ENCODE peak calls at places on chromosomes 1 and 21, in four cellular contexts. E is transverse colon, S is heart left ventricle, D is H9. N is an unnamed sample.
A peak's percentile ranks its signal among the peaks of the same experiment; 100 is the strongest.

GRCh38 chr1:162605225-162605927 is 26.9 kb upstream of the DDR2 start:
- DNase-seq in S (no peak), D (no peak), E (no peak), N (no peak)

GRCh38 chr1:217721692-217722091 is 90.5 kb downstream of the SPATA17 start:
- DNase-seq in E (no peak), D (no peak), S (no peak), N (no peak)

GRCh38 chr1:26297057-26297790 is 9.2 kb downstream of the UBXN11 start:
- DNase-seq in S (no peak), E (no peak), D (no peak), N (no peak)

GRCh38 chr1:159492575-159493323 is 43.1 kb downstream of the OR10J5 start:
- DNase-seq in S (no peak), E (no peak), D (no peak), N (no peak)

GRCh38 chr1:59263116-59263515 is 33.8 kb upstream of the FGGY start:
- DNase-seq in D (no peak), S (no peak), E (no peak), N (no peak)

GRCh38 chr1:207981976-207982375 is 71.1 kb upstream of the CD34 start:
- DNase-seq in D (peak; percentile 78), S (no peak), E (no peak), N (no peak)

GRCh38 chr1:84724128-84724860 is 34.0 kb upstream of the SSX2IP start:
- DNase-seq in D (peak; percentile 86), E (peak; percentile 14), S (no peak), N (no peak)

GRCh38 chr1:1440941-1441888 is 5.7 kb downstream of the VWA1 start:
- DNase-seq in D (no peak), E (peak; percentile 62), S (no peak), N (no peak)

GRCh38 chr1:112344754-112345423 is 51.1 kb upstream of the CTTNBP2NL start:
- DNase-seq in E (no peak), D (no peak), S (no peak), N (no peak)

GRCh38 chr1:207937204-207937603 is 26.3 kb upstream of the CD34 start:
- DNase-seq in S (no peak), D (no peak), E (no peak), N (no peak)

GRCh38 chr21:35624896-35625295 is 435.4 kb downstream of the SETD4 start:
- DNase-seq in S (no peak), E (no peak), D (no peak), N (no peak)

GRCh38 chr1:236862615-236863211 is 67.6 kb downstream of the MTR start:
- DNase-seq in S (peak; percentile 22), E (no peak), D (no peak), N (no peak)

GRCh38 chr1:42524330-42524729 is 61.2 kb downstream of the CCDC30 start:
- DNase-seq in D (no peak), E (no peak), S (no peak), N (no peak)

GRCh38 chr1:88276158-88276557 is 407.9 kb upstream of the PKN2 start:
- DNase-seq in D (no peak), S (no peak), E (no peak), N (no peak)

GRCh38 chr1:222167896-222168295 is 380.0 kb downstream of the HHIPL2 start:
- DNase-seq in D (no peak), E (no peak), S (no peak), N (no peak)

GRCh38 chr1:178941849-178942248 is 71.0 kb upstream of the ANGPTL1 start:
- DNase-seq in E (no peak), S (no peak), D (no peak), N (no peak)

GRCh38 chr1:1900883-1901640 is 10.2 kb upstream of the GNB1 start:
- DNase-seq in D (peak; percentile 47), S (no peak), E (no peak), N (no peak)

GRCh38 chr1:165254376-165254775 is 102.1 kb downstream of the LMX1A start:
- DNase-seq in S (no peak), D (no peak), E (no peak), N (no peak)

GRCh38 chr1:172499636-172500141 is 33.3 kb upstream of the SUCO start:
- DNase-seq in D (no peak), E (peak; percentile 10), S (no peak), N (peak; percentile 24)

GRCh38 chr1:244659694-244660093 is 6.8 kb downstream of the DESI2 start:
- DNase-seq in D (no peak), E (no peak), S (no peak), N (no peak)

GRCh38 chr1:11374079-11374747 is 101.2 kb downstream of the UBIAD1 start:
- DNase-seq in D (no peak), S (no peak), E (no peak), N (no peak)

GRCh38 chr1:51234721-51235425 is 1.2 kb upstream of the RNF11 start:
- DNase-seq in D (no peak), S (peak; percentile 40), E (peak; percentile 86), N (peak; percentile 73)

GRCh38 chr1:31041529-31041928 is 24.0 kb downstream of the PUM1 start:
- DNase-seq in D (no peak), S (no peak), E (no peak), N (no peak)

GRCh38 chr1:18974616-18975015 is 18.1 kb upstream of the IFFO2 start:
- DNase-seq in S (no peak), E (no peak), D (no peak), N (no peak)

GRCh38 chr1:27594542-27595510 is 9.1 kb downstream of the AHDC1 start:
- DNase-seq in S (no peak), E (no peak), D (no peak), N (no peak)

GRCh38 chr1:227170361-227171166 is 147.7 kb downstream of the CDC42BPA start:
- DNase-seq in E (no peak), S (no peak), D (no peak), N (no peak)

GRCh38 chr1:185499986-185500626 is 183.1 kb upstream of the IVNS1ABP start:
- DNase-seq in D (no peak), S (no peak), E (no peak), N (no peak)

GRCh38 chr1:25501235-25502058 is 42.0 kb upstream of the LDLRAP1 start:
- DNase-seq in E (peak; percentile 16), D (peak; percentile 92), S (no peak), N (peak; percentile 50)

GRCh38 chr21:40204956-40205355 is 337.7 kb downstream of the PCP4 start:
- DNase-seq in S (no peak), E (no peak), D (no peak), N (no peak)

GRCh38 chr1:208166340-208167138 is 77.6 kb downstream of the PLXNA2 start:
- DNase-seq in S (no peak), D (peak; percentile 59), E (no peak), N (no peak)

GRCh38 chr1:118984086-118984989 is 3.8 kb downstream of the TBX15 start:
- DNase-seq in E (no peak), D (peak; percentile 86), S (no peak), N (no peak)

GRCh38 chr1:119959836-119960235 is 63.5 kb upstream of the ADAM30 start:
- DNase-seq in E (no peak), S (no peak), D (no peak), N (no peak)

GRCh38 chr1:42860339-42861013 is 14.1 kb downstream of the ZNF691 start:
- DNase-seq in E (no peak), D (no peak), S (no peak), N (no peak)

GRCh38 chr1:26697441-26697977 is 1.7 kb downstream of the ARID1A start:
- DNase-seq in D (no peak), E (no peak), S (no peak), N (no peak)

GRCh38 chr1:2234762-2235113 is 6.6 kb downstream of the SKI start:
- DNase-seq in D (no peak), E (no peak), S (peak; percentile 16), N (no peak)

GRCh38 chr1:180930687-180931086 is 18.0 kb downstream of the KIAA1614 start:
- DNase-seq in D (no peak), E (no peak), S (no peak), N (no peak)

GRCh38 chr1:180898441-180899219 is 14.1 kb upstream of the KIAA1614 start:
- DNase-seq in S (no peak), E (no peak), D (no peak), N (no peak)

GRCh38 chr1:171155484-171155883 is 29.6 kb upstream of the FMO2 start:
- DNase-seq in S (no peak), E (no peak), D (no peak), N (no peak)

GRCh38 chr1:184801503-184801902 is 46.8 kb upstream of the EDEM3 start:
- DNase-seq in D (no peak), S (no peak), E (no peak), N (no peak)

GRCh38 chr21:38796426-38796825 is 9.3 kb upstream of the ETS2 start:
- DNase-seq in D (no peak), E (no peak), S (no peak), N (no peak)
- TF ChIP-seq CTCF in D (no peak), E (no peak), S (no peak), N (no peak)

GRCh38 chr1:233681285-233681684 is 67.4 kb downstream of the KCNK1 start:
- DNase-seq in D (no peak), S (no peak), E (no peak), N (no peak)

GRCh38 chr1:233677690-233678354 is 63.9 kb downstream of the KCNK1 start:
- DNase-seq in S (no peak), D (no peak), E (no peak), N (no peak)

GRCh38 chr1:233679030-233679429 is 65.1 kb downstream of the KCNK1 start:
- DNase-seq in S (no peak), D (no peak), E (no peak), N (no peak)

GRCh38 chr1:233680000-233680399 is 66.1 kb downstream of the KCNK1 start:
- DNase-seq in D (no peak), E (no peak), S (no peak), N (no peak)

GRCh38 chr1:233679598-233679997 is 65.7 kb downstream of the KCNK1 start:
- DNase-seq in D (no peak), E (no peak), S (no peak), N (no peak)
- H3K27ac ChIP-seq in D (no peak overlapping the region), E (no peak overlapping the region), S (no peak overlapping the region), N (no peak overlapping the region)

DNA sequence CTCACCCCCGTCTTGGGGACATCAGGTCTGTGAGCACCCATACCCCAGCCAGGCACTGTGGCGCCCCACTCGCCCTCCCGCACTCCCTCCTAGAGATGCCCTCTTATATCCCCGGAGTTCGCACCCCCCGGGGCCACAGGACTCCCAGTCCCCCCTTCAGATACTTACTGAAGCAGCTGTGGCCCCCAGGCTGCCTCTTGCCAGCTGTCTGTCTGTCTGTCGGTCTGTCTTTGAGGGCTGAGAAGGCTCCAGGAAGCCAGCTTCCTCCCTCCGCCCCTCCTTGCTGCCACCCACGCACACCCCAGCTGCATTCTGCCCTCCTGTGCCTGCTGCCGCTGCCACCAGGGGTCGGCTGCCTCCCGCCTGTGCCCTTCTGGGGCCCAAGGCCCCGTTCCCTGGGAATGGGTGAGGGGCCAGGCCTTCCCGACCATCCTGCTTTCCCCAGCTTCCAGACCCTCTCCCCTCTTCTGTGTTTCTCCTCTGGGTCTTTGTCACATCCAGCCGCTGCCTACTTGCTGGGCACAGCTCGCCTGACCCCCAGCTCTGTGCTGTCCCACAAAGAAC is at the start of gene PTPN7:
- DNase-seq in S (no peak), E (peak; percentile 61), D (peak; percentile 28), N (peak; percentile 49)
- TF ChIP-seq CTCF in S (no peak), E (no peak), D (peak; percentile 10), N (no peak)

GRCh38 chr1:95953668-95954067 is 719.7 kb downstream of the RWDD3 start:
- DNase-seq in S (no peak), D (no peak), E (no peak), N (no peak)
- H3K27ac ChIP-seq in S (no peak overlapping the region), D (no peak overlapping the region), E (no peak overlapping the region), N (no peak overlapping the region)

GRCh38 chr1:86748622-86749373 is 44.4 kb downstream of the SH3GLB1 start:
- DNase-seq in E (no peak), S (no peak), D (no peak), N (no peak)
- TF ChIP-seq CTCF in E (no peak), S (no peak), D (no peak), N (no peak)